ENCODE peak calls at places on chromosomes 11 and 22, in ten cellular contexts. H is NCI-H1930, Y is fibroblast of mammary gland, I is astrocyte of the spinal cord, C is prostate gland, J is GM20000, B is adrenal gland, K is GM23338, D is neural crest cell, F is EL. Z is an unnamed sample.

GRCh38 chr11:126352934-126353801 is 2.3 kb upstream of the ST3GAL4 start:
- DNase-seq in H (no peak), Y (peak; percentile 86), I (peak; percentile 62), C (no peak), J (peak; percentile 46), B (no peak), K (peak; percentile 57), D (no peak), F (peak; percentile 81), Z (no peak)

GRCh38 chr11:115678942-115679341 is 174.7 kb upstream of the CADM1 start:
- DNase-seq in H (peak; percentile 31), Y (no peak), I (no peak), C (no peak), J (no peak), B (no peak), K (peak; percentile 79), D (no peak), F (no peak), Z (peak; percentile 67)

GRCh38 chr11:74731301-74732094 is at the start of gene CHRDL2:
- DNase-seq in H (peak; percentile 39), Y (no peak), I (no peak), C (no peak), J (no peak), B (no peak), K (peak; percentile 65), D (peak; percentile 35), F (peak; percentile 21), Z (peak; percentile 77)

GRCh38 chr11:113715882-113716625 is 9.9 kb upstream of the TMPRSS5 start:
- DNase-seq in H (no peak), Y (no peak), I (no peak), C (no peak), J (no peak), B (no peak), K (no peak), D (no peak), F (no peak), Z (no peak)

GRCh38 chr22:24571266-24571665 is 15.5 kb downstream of the SNRPD3 start:
- DNase-seq in H (no peak), Y (no peak), I (no peak), C (no peak), J (no peak), B (no peak), K (no peak), D (no peak), F (no peak), Z (no peak)

GRCh38 chr11:80214413-80214812 is 773.6 kb upstream of the TENM4 start:
- DNase-seq in H (no peak), Y (no peak), I (no peak), C (no peak), J (no peak), B (no peak), K (no peak), D (no peak), F (no peak), Z (no peak)

GRCh38 chr11:32204751-32205150 is 113.9 kb downstream of the RCN1 start:
- DNase-seq in H (no peak), Y (no peak), I (no peak), C (no peak), J (no peak), B (no peak), K (no peak), D (no peak), F (no peak), Z (no peak)

GRCh38 chr22:19663821-19664325 is 50.4 kb upstream of the SEPTIN5 start:
- DNase-seq in H (no peak), Y (peak; percentile 73), I (peak; percentile 78), C (no peak), J (no peak), B (peak; percentile 77), K (peak; percentile 29), D (no peak), F (peak; percentile 28), Z (peak; percentile 31)

GRCh38 chr22:32644252-32645100 is 157.0 kb upstream of the TIMP3 start:
- DNase-seq in H (no peak), Y (no peak), I (peak; percentile 33), C (peak; percentile 89), J (no peak), B (peak; percentile 52), K (peak; percentile 36), D (no peak), F (peak; percentile 65), Z (no peak)